ENCODE peak calls at places on chromosomes 16 and 17, in seven cellular contexts. One of them, this sample, is unnamed.
A peak's percentile ranks its signal among the peaks of the same experiment; 100 is the strongest.

GRCh38 chr17:39597372-39598046 is 10.2 kb downstream of the NEUROD2 start:
- DNase-seq in upper lobe of right lung: no peak
- DNase-seq in tibial nerve: no peak
- DNase-seq in gastrocnemius medialis: no peak
- DNase-seq in WERI-Rb-1: no peak
- DNase-seq in HL-60: no peak
- DNase-seq in left ventricle myocardium inferior: no peak
- DNase-seq in this sample: no peak

GRCh38 chr16:49542391-49542891 is 168.8 kb downstream of the C16orf78 start:
- DNase-seq in HL-60: no peak
- DNase-seq in WERI-Rb-1: peak; percentile 62
- DNase-seq in upper lobe of right lung: no peak
- DNase-seq in tibial nerve: no peak
- DNase-seq in left ventricle myocardium inferior: no peak
- DNase-seq in gastrocnemius medialis: peak; percentile 79
- DNase-seq in this sample: no peak

GRCh38 chr17:17151055-17151454 is 55.1 kb downstream of the PLD6 start:
- DNase-seq in tibial nerve: no peak
- DNase-seq in WERI-Rb-1: no peak
- DNase-seq in left ventricle myocardium inferior: no peak
- DNase-seq in gastrocnemius medialis: no peak
- DNase-seq in upper lobe of right lung: no peak
- DNase-seq in HL-60: no peak
- DNase-seq in this sample: no peak

GRCh38 chr16:22034503-22034902 is 26.6 kb downstream of the MOSMO start:
- DNase-seq in HL-60: no peak
- DNase-seq in tibial nerve: no peak
- DNase-seq in WERI-Rb-1: no peak
- DNase-seq in gastrocnemius medialis: no peak
- DNase-seq in left ventricle myocardium inferior: no peak
- DNase-seq in upper lobe of right lung: no peak
- DNase-seq in this sample: no peak

GRCh38 chr16:85554114-85554790 is 58.9 kb upstream of the GSE1 start:
- DNase-seq in upper lobe of right lung: peak; percentile 81
- DNase-seq in WERI-Rb-1: no peak
- DNase-seq in tibial nerve: peak; percentile 78
- DNase-seq in gastrocnemius medialis: peak; percentile 55
- DNase-seq in left ventricle myocardium inferior: peak; percentile 67
- DNase-seq in HL-60: peak; percentile 60
- DNase-seq in this sample: peak; percentile 47

GRCh38 chr17:29115435-29115834 is 64.8 kb downstream of the MYO18A start:
- DNase-seq in left ventricle myocardium inferior: no peak
- DNase-seq in tibial nerve: no peak
- DNase-seq in upper lobe of right lung: no peak
- DNase-seq in WERI-Rb-1: peak; percentile 26
- DNase-seq in gastrocnemius medialis: no peak
- DNase-seq in HL-60: no peak
- DNase-seq in this sample: no peak

GRCh38 chr17:74833501-74834361 is 26.0 kb downstream of the GRIN2C start:
- DNase-seq in HL-60: peak; percentile 32
- DNase-seq in WERI-Rb-1: peak; percentile 72
- DNase-seq in upper lobe of right lung: no peak
- DNase-seq in gastrocnemius medialis: peak; percentile 20
- DNase-seq in tibial nerve: peak; percentile 33
- DNase-seq in left ventricle myocardium inferior: no peak
- DNase-seq in this sample: no peak

GRCh38 chr16:51137097-51137496 is 14.0 kb downstream of the SALL1 start:
- DNase-seq in gastrocnemius medialis: no peak
- DNase-seq in tibial nerve: no peak
- DNase-seq in upper lobe of right lung: no peak
- DNase-seq in left ventricle myocardium inferior: no peak
- DNase-seq in WERI-Rb-1: no peak
- DNase-seq in HL-60: no peak
- DNase-seq in this sample: no peak

GRCh38 chr16:919658-920631 is 50.8 kb downstream of the LMF1 start:
- DNase-seq in gastrocnemius medialis: no peak
- DNase-seq in WERI-Rb-1: no peak
- DNase-seq in tibial nerve: no peak
- DNase-seq in HL-60: no peak
- DNase-seq in left ventricle myocardium inferior: peak; percentile 37
- DNase-seq in upper lobe of right lung: no peak
- DNase-seq in this sample: no peak

GRCh38 chr16:53055603-53056527 is 1.1 kb downstream of the CHD9 start:
- DNase-seq in WERI-Rb-1: no peak
- DNase-seq in tibial nerve: peak; percentile 59
- DNase-seq in upper lobe of right lung: no peak
- DNase-seq in HL-60: peak; percentile 21
- DNase-seq in left ventricle myocardium inferior: no peak
- DNase-seq in gastrocnemius medialis: no peak
- DNase-seq in this sample: peak; percentile 37

GRCh38 chr17:73705594-73705993 is 61.3 kb upstream of the SDK2 start:
- DNase-seq in WERI-Rb-1: no peak
- DNase-seq in upper lobe of right lung: no peak
- DNase-seq in tibial nerve: no peak
- DNase-seq in HL-60: no peak
- DNase-seq in gastrocnemius medialis: no peak
- DNase-seq in left ventricle myocardium inferior: no peak
- DNase-seq in this sample: no peak

GRCh38 chr16:15682105-15682570 is 32.1 kb downstream of the NDE1 start:
- DNase-seq in tibial nerve: peak; percentile 20
- DNase-seq in left ventricle myocardium inferior: no peak
- DNase-seq in upper lobe of right lung: no peak
- DNase-seq in WERI-Rb-1: peak; percentile 14
- DNase-seq in HL-60: peak; percentile 64
- DNase-seq in gastrocnemius medialis: no peak
- DNase-seq in this sample: no peak

GRCh38 chr17:75909812-75910274 is 5.2 kb upstream of the MRPL38 start:
- DNase-seq in tibial nerve: no peak
- DNase-seq in WERI-Rb-1: no peak
- DNase-seq in gastrocnemius medialis: no peak
- DNase-seq in left ventricle myocardium inferior: no peak
- DNase-seq in HL-60: no peak
- DNase-seq in upper lobe of right lung: peak; percentile 65
- DNase-seq in this sample: peak; percentile 75

GRCh38 chr16:1770328-1771071 is 843 bp downstream of the NME3 start:
- DNase-seq in upper lobe of right lung: peak; percentile 80
- DNase-seq in WERI-Rb-1: peak; percentile 55
- DNase-seq in left ventricle myocardium inferior: peak; percentile 62
- DNase-seq in tibial nerve: peak; percentile 44
- DNase-seq in HL-60: no peak
- DNase-seq in gastrocnemius medialis: no peak
- DNase-seq in this sample: peak; percentile 79

GRCh38 chr17:9360610-9361571 is 214.7 kb downstream of the STX8 start:
- DNase-seq in upper lobe of right lung: no peak
- DNase-seq in WERI-Rb-1: no peak
- DNase-seq in HL-60: no peak
- DNase-seq in tibial nerve: no peak
- DNase-seq in gastrocnemius medialis: peak; percentile 18
- DNase-seq in left ventricle myocardium inferior: no peak
- DNase-seq in this sample: no peak

GRCh38 chr17:78343099-78343432 is 16.8 kb downstream of the SOCS3 start:
- DNase-seq in HL-60: no peak
- DNase-seq in left ventricle myocardium inferior: peak; percentile 80
- DNase-seq in upper lobe of right lung: peak; percentile 80
- DNase-seq in WERI-Rb-1: no peak
- DNase-seq in gastrocnemius medialis: peak; percentile 54
- DNase-seq in tibial nerve: peak; percentile 65
- DNase-seq in this sample: no peak

GRCh38 chr16:68416057-68417046 is 32.0 kb downstream of the SMPD3 start:
- DNase-seq in tibial nerve: no peak
- DNase-seq in upper lobe of right lung: no peak
- DNase-seq in WERI-Rb-1: peak; percentile 14
- DNase-seq in HL-60: no peak
- DNase-seq in left ventricle myocardium inferior: no peak
- DNase-seq in gastrocnemius medialis: no peak
- DNase-seq in this sample: peak; percentile 90

GRCh38 chr16:51665599-51665998 is 514.5 kb upstream of the SALL1 start:
- DNase-seq in gastrocnemius medialis: no peak
- DNase-seq in WERI-Rb-1: no peak
- DNase-seq in left ventricle myocardium inferior: no peak
- DNase-seq in upper lobe of right lung: no peak
- DNase-seq in HL-60: no peak
- DNase-seq in tibial nerve: no peak
- DNase-seq in this sample: no peak

GRCh38 chr17:36008998-36009665 is 7.8 kb upstream of the CCL15 start:
- DNase-seq in WERI-Rb-1: no peak
- DNase-seq in gastrocnemius medialis: no peak
- DNase-seq in tibial nerve: no peak
- DNase-seq in HL-60: no peak
- DNase-seq in upper lobe of right lung: no peak
- DNase-seq in left ventricle myocardium inferior: no peak
- DNase-seq in this sample: no peak

DNA sequence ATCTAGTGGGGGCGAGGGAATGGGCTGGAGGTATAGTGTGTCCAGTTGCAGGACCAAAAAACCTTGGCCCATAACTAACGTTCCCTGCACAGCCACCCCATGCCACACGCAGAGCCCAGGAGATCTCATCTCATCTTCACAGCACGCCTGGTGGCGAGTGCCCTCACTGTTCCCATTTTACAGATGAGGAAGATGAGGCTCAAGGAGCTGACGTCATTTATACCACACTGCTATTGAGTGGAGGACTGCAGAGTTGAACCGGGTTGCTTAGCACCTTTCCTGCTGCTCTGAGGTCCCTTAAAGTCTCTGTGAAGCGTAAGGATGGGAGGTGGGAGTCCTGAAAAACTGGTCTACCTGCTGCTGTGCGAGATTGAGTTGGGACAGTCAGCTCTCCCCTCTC is 172.5 kb downstream of the XYLT1 start:
- DNase-seq in upper lobe of right lung: no peak
- DNase-seq in WERI-Rb-1: no peak
- DNase-seq in tibial nerve: no peak
- DNase-seq in gastrocnemius medialis: no peak
- DNase-seq in left ventricle myocardium inferior: no peak
- DNase-seq in HL-60: no peak
- DNase-seq in this sample: no peak
- H3K4me3 ChIP-seq in upper lobe of right lung: no peak overlapping the region
- H3K4me3 ChIP-seq in WERI-Rb-1: no peak overlapping the region
- H3K4me3 ChIP-seq in tibial nerve: no peak overlapping the region
- H3K4me3 ChIP-seq in gastrocnemius medialis: no peak overlapping the region
- H3K4me3 ChIP-seq in left ventricle myocardium inferior: no peak overlapping the region
- H3K4me3 ChIP-seq in HL-60: no peak overlapping the region
- H3K4me3 ChIP-seq in this sample: no peak overlapping the region

DNA sequence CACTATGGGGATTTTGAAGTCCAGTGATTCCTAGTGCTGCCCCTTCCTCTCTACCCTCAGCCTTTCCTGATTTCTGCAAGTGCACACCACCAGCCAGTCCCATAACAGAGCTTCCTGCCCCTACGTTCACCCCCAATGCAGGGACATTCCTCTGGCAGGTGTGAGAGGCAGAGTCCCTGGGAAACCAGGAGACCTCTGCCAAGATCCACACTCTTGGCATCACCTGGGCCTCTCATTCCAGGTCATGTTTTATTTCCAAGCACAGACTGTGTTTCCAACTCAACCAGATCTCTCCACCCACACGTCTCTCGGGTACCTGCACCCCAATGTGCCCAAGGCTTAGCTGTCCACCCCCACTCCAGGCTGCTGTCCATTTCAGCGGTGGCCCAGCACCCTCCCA is 20.9 kb upstream of the PHB1 start:
- DNase-seq in left ventricle myocardium inferior: no peak
- DNase-seq in tibial nerve: no peak
- DNase-seq in WERI-Rb-1: no peak
- DNase-seq in upper lobe of right lung: no peak
- DNase-seq in HL-60: no peak
- DNase-seq in gastrocnemius medialis: no peak
- DNase-seq in this sample: no peak
- H3K27ac ChIP-seq in left ventricle myocardium inferior: no peak overlapping the region
- H3K27ac ChIP-seq in tibial nerve: peak overlapping the region; percentile 43
- H3K27ac ChIP-seq in WERI-Rb-1: no peak overlapping the region
- H3K27ac ChIP-seq in upper lobe of right lung: no peak overlapping the region
- H3K27ac ChIP-seq in HL-60: no peak overlapping the region
- H3K27ac ChIP-seq in gastrocnemius medialis: no peak overlapping the region
- H3K27ac ChIP-seq in this sample: peak overlapping the region; percentile 3

GRCh38 chr16:11259288-11259621 is 3.3 kb upstream of the SOCS1 start:
- DNase-seq in gastrocnemius medialis: no peak
- DNase-seq in upper lobe of right lung: no peak
- DNase-seq in HL-60: no peak
- DNase-seq in tibial nerve: no peak
- DNase-seq in WERI-Rb-1: no peak
- DNase-seq in left ventricle myocardium inferior: no peak
- DNase-seq in this sample: no peak

GRCh38 chr16:11258553-11259287 is 2.7 kb upstream of the SOCS1 start:
- DNase-seq in HL-60: no peak
- DNase-seq in gastrocnemius medialis: peak; percentile 16
- DNase-seq in WERI-Rb-1: no peak
- DNase-seq in tibial nerve: peak; percentile 38
- DNase-seq in upper lobe of right lung: no peak
- DNase-seq in left ventricle myocardium inferior: peak; percentile 74
- DNase-seq in this sample: no peak

GRCh38 chr16:11256657-11257130 is 690 bp upstream of the SOCS1 start:
- DNase-seq in WERI-Rb-1: peak; percentile 38
- DNase-seq in HL-60: peak; percentile 33
- DNase-seq in tibial nerve: peak; percentile 44
- DNase-seq in upper lobe of right lung: no peak
- DNase-seq in gastrocnemius medialis: peak; percentile 35
- DNase-seq in left ventricle myocardium inferior: peak; percentile 76
- DNase-seq in this sample: peak; percentile 29

GRCh38 chr16:11255737-11256656 is at the start of gene SOCS1:
- DNase-seq in upper lobe of right lung: peak; percentile 93
- DNase-seq in HL-60: peak; percentile 54
- DNase-seq in tibial nerve: peak; percentile 73
- DNase-seq in WERI-Rb-1: peak; percentile 85
- DNase-seq in gastrocnemius medialis: peak; percentile 72
- DNase-seq in left ventricle myocardium inferior: peak; percentile 87
- DNase-seq in this sample: peak; percentile 86

DNA sequence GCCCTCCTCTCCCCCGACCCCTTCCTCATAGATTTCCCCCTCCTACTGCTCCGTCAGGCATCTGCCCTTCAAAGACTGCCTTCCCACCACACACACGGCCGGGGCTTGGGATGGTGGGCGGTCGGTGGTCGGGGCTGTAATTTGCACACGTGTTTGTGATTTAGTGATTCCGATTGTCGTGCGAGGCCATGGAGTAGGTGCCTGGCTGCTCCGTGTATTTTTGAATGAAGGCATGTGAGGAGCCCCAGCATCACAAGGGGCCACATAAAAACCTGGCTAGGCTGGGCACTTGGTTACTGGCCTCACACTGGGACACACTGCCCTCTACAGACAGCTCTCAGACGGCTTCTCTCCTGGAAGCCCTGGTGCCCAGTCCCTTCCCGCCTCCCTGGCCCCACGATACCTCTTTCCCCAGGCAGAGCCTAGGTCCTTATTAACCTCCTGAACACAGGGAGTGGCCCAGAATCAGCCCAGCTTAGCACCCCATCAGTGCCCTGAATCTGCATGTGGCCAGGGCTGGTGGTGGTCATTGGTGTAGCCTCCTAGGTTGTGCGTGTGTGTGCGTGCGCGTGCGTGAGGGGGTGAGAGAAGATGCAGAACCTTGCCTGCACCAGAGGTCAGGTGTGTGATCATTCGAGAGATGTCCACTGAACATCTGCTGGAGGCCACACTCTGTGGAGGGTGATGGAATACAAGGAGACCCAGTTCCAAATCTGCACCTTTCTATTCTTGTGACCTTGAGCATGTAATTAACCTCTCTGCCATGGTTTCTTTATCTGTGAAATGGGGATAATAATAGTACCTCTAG is 1.3 kb upstream of the SOCS1 start:
- DNase-seq in tibial nerve: peak; percentile 86
- DNase-seq in left ventricle myocardium inferior: peak; percentile 79
- DNase-seq in WERI-Rb-1: peak; percentile 84
- DNase-seq in HL-60: peak; percentile 58
- DNase-seq in gastrocnemius medialis: peak; percentile 69
- DNase-seq in upper lobe of right lung: peak; percentile 83
- DNase-seq in this sample: peak; percentile 73
- TF ChIP-seq CTCF in tibial nerve: peak; percentile 70
- TF ChIP-seq CTCF in left ventricle myocardium inferior: peak; percentile 86
- TF ChIP-seq CTCF in WERI-Rb-1: peak; percentile 93
- TF ChIP-seq CTCF in HL-60: peak; percentile 61
- TF ChIP-seq CTCF in gastrocnemius medialis: peak; percentile 84
- TF ChIP-seq CTCF in upper lobe of right lung: peak; percentile 74
- TF ChIP-seq CTCF in this sample: peak; percentile 43

GRCh38 chr17:31568140-31568938 is 176.9 kb downstream of the RAB11FIP4 start:
- DNase-seq in upper lobe of right lung: peak; percentile 75
- DNase-seq in left ventricle myocardium inferior: no peak
- DNase-seq in gastrocnemius medialis: no peak
- DNase-seq in tibial nerve: peak; percentile 54
- DNase-seq in HL-60: no peak
- DNase-seq in WERI-Rb-1: no peak
- DNase-seq in this sample: no peak
- H3K4me3 ChIP-seq in upper lobe of right lung: no peak overlapping the region
- H3K4me3 ChIP-seq in left ventricle myocardium inferior: no peak overlapping the region
- H3K4me3 ChIP-seq in gastrocnemius medialis: no peak overlapping the region
- H3K4me3 ChIP-seq in tibial nerve: no peak overlapping the region
- H3K4me3 ChIP-seq in HL-60: no peak overlapping the region
- H3K4me3 ChIP-seq in WERI-Rb-1: no peak overlapping the region
- H3K4me3 ChIP-seq in this sample: no peak overlapping the region

This sample was measured in prostate gland.